ENCODE peak calls at places on chromosome 5, in five cellular contexts. A, M, Z, V and R are unnamed samples.

GRCh38 chr5:171750316-171750788 is 35.3 kb upstream of the SMIM23 start:
- DNase-seq in Z (peak; percentile 8), V (peak; percentile 5), A (no peak), M (no peak), R (no peak)

GRCh38 chr5:40124367-40124766 is 555.3 kb upstream of the PTGER4 start:
- DNase-seq in Z (peak; percentile 27), V (peak; percentile 50), A (no peak), M (no peak), R (no peak)

GRCh38 chr5:59317023-59317771 is 576.3 kb downstream of the PDE4D start:
- DNase-seq in V (no peak), M (no peak), A (no peak), Z (no peak), R (no peak)

GRCh38 chr5:111389390-111390082 is 122.8 kb downstream of the STARD4 start:
- DNase-seq in A (no peak), M (no peak), V (no peak), Z (peak; percentile 31), R (no peak)

GRCh38 chr5:108295588-108296368 is 86.1 kb downstream of the FBXL17 start:
- DNase-seq in M (no peak), A (no peak), Z (no peak), V (no peak), R (no peak)

GRCh38 chr5:147081256-147081872 is 153.5 kb upstream of the STK32A start:
- DNase-seq in M (no peak), V (no peak), A (no peak), Z (no peak), R (no peak)

GRCh38 chr5:56207537-56207936 is 25.6 kb downstream of the ANKRD55 start:
- DNase-seq in M (no peak), A (no peak), Z (no peak), V (no peak), R (no peak)

GRCh38 chr5:122907238-122907637 is 61.8 kb downstream of the SNX24 start:
- DNase-seq in A (no peak), V (no peak), Z (no peak), M (no peak), R (no peak)

GRCh38 chr5:41908374-41909079 is 4.4 kb downstream of the RIMOC1 start:
- DNase-seq in V (no peak), A (no peak), Z (no peak), M (no peak), R (no peak)

GRCh38 chr5:71748360-71748759 is 29.3 kb downstream of the CARTPT start:
- DNase-seq in A (peak; percentile 71), M (no peak), Z (no peak), V (no peak), R (no peak)

GRCh38 chr5:65185468-65185867 is 296.3 kb downstream of the ADAMTS6 start:
- DNase-seq in M (no peak), Z (no peak), V (no peak), A (no peak), R (no peak)

GRCh38 chr5:4208996-4209395 is 613.4 kb downstream of the IRX1 start:
- DNase-seq in A (no peak), M (no peak), Z (no peak), V (no peak), R (no peak)

GRCh38 chr5:171537463-171537862 is 118.0 kb downstream of the FGF18 start:
- DNase-seq in A (no peak), Z (no peak), V (no peak), M (no peak), R (no peak)

GRCh38 chr5:179343902-179344300 is 1.4 kb downstream of the ADAMTS2 start:
- DNase-seq in M (no peak), V (no peak), A (no peak), Z (no peak), R (no peak)

DNA sequence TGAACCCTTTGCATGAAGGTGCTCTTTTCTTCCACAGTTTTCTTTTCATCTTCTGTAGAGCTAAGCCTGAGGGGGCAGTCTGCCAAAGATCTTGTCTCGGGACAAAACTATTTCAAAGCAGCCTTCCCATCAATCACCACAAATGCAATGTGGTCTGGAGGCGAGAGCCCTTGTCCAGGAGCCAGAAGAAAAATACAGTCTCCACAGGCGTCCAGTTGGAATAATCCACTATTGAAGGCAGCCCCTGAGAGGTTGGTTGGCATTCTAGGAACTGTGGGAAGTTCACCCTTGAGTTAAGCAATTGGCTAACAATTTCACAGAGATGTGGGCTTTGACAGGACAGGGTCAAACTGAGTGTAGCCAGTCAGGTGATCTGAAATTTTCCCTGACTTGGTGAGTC is 72.0 kb downstream of the SEMA6A start:
- DNase-seq in V (no peak), Z (no peak), A (no peak), M (no peak), R (no peak)
- H3K4me3 ChIP-seq in V (no peak overlapping the region), Z (no peak overlapping the region), A (no peak overlapping the region), M (no peak overlapping the region), R (no peak overlapping the region)

GRCh38 chr5:6712136-6712581 is 1.1 kb upstream of the TENT4A start:
- DNase-seq in A (no peak), V (peak; percentile 56), M (peak; percentile 92), Z (no peak), R (peak; percentile 29)
- TF ChIP-seq CTCF in A (no peak), V (no peak), M (no peak), Z (no peak), R (peak; percentile 20)

GRCh38 chr5:180809403-180810209 is 7.0 kb upstream of the MGAT1 start:
- DNase-seq in M (peak; percentile 97), A (peak; percentile 91), V (peak; percentile 94), Z (peak; percentile 75), R (peak; percentile 70)

GRCh38 chr5:180807654-180808414 is 5.2 kb upstream of the MGAT1 start:
- DNase-seq in M (peak; percentile 59), V (no peak), Z (no peak), A (no peak), R (no peak)

GRCh38 chr5:180810210-180811011 is 7.8 kb upstream of the MGAT1 start:
- DNase-seq in A (peak; percentile 96), V (peak; percentile 96), M (peak; percentile 99), Z (peak; percentile 89), R (peak; percentile 84)

GRCh38 chr5:180806351-180807011 is 3.9 kb upstream of the MGAT1 start:
- DNase-seq in Z (no peak), M (peak; percentile 84), A (no peak), V (peak; percentile 50), R (no peak)

GRCh38 chr5:180808461-180809000 is 5.9 kb upstream of the MGAT1 start:
- DNase-seq in V (no peak), M (peak; percentile 77), A (no peak), Z (no peak), R (no peak)
- H3K4me3 ChIP-seq in V (peak overlapping the region; percentile 84), M (no peak overlapping the region), A (peak overlapping the region; percentile 63), Z (peak overlapping the region; percentile 74), R (peak overlapping the region; percentile 78)

GRCh38 chr5:176658007-176658599 is 10.8 kb downstream of the TSPAN17 start:
- DNase-seq in M (peak; percentile 92), V (peak; percentile 75), A (no peak), Z (peak; percentile 34), R (no peak)
- TF ChIP-seq CTCF in M (no peak), V (peak; percentile 85), A (peak; percentile 69), Z (peak; percentile 65), R (peak; percentile 57)